ENCODE peak calls at places on chromosomes 4 and X, in four cellular contexts. M is osteocyte; K is NCI-H1417; D is stimulated activated CD8-positive, alpha-beta memory T cell treated with anti-CD3 and anti-CD28 coated beads, Interleukin-15, amount 100 ng/mL, for 24 hours. N is an unnamed sample.

GRCh38 chr4:62484357-62484756 is 1284.2 kb downstream of the ADGRL3 start:
- DNase-seq in M (no peak), K (no peak), D (no peak), N (no peak)

GRCh38 chrX:21305799-21306336 is 68.3 kb upstream of the CNKSR2 start:
- DNase-seq in M (no peak), K (no peak), D (no peak), N (no peak)

GRCh38 chr4:1992468-1993168 is 16.2 kb downstream of the NELFA start:
- DNase-seq in M (no peak), K (no peak), D (no peak), N (no peak)

GRCh38 chr4:57098945-57099344 is 11.2 kb downstream of the IGFBP7 start:
- DNase-seq in M (no peak), K (no peak), D (no peak), N (no peak)

GRCh38 chrX:374566-374965 is 12.1 kb downstream of the PPP2R3B start:
- DNase-seq in M (no peak), K (no peak), D (no peak), N (no peak)

GRCh38 chr4:70931359-70931758 is 29.2 kb downstream of the MOB1B start:
- DNase-seq in M (no peak), K (no peak), D (no peak), N (no peak)

GRCh38 chrX:152932144-152932543 is 34.3 kb downstream of the ZNF185 start:
- DNase-seq in M (no peak), K (no peak), D (no peak), N (no peak)

GRCh38 chr4:151575646-151576045 is 166.7 kb downstream of the FHIP1A start:
- DNase-seq in M (no peak), K (no peak), D (no peak), N (no peak)

GRCh38 chrX:40010550-40011364 is 87.0 kb downstream of the BCOR start:
- DNase-seq in M (no peak), K (peak), D (no peak), N (no peak)

GRCh38 chr4:10951306-10951705 is 266.7 kb upstream of the CLNK start:
- DNase-seq in M (no peak), K (no peak), D (no peak), N (no peak)

GRCh38 chrX:106899841-106900240 is 3.3 kb downstream of the RIPPLY1 start:
- DNase-seq in M (no peak), K (no peak), D (no peak), N (no peak)

GRCh38 chr4:122776916-122777315 is 44.4 kb downstream of the BBS12 start:
- DNase-seq in M (no peak), K (no peak), D (no peak), N (no peak)

GRCh38 chr4:80071643-80072606 is 1.1 kb downstream of the ANTXR2 start:
- DNase-seq in M (no peak), K (no peak), D (no peak), N (peak)

GRCh38 chr4:128810331-128810870 is 901 bp downstream of the JADE1 start:
- DNase-seq in M (no peak), K (no peak), D (no peak), N (no peak)

GRCh38 chr4:107719211-107719926 is 665 bp downstream of the PAPSS1 start:
- DNase-seq in M (no peak), K (peak), D (no peak), N (no peak)

GRCh38 chr4:1579834-1580686 is 104.1 kb downstream of the FAM53A start:
- DNase-seq in M (peak), K (peak), D (peak), N (no peak)

GRCh38 chr4:23881674-23882337 is 8.0 kb downstream of the PPARGC1A start:
- DNase-seq in M (no peak), K (peak), D (no peak), N (no peak)

N was measured in D721Med.